ENCODE peak calls at places on chromosome 7, in five cellular contexts. V is heart right ventricle; S is cardiac fibroblast; Y is right atrium auricular region; A is naive thymus-derived CD8-positive, alpha-beta T cell. P is an unnamed sample.

GRCh38 chr7:30143748-30144251 is 9.0 kb downstream of the MTURN start:
- DNase-seq in S (peak; percentile 66), Y (no peak), V (no peak), A (no peak), P (no peak)

GRCh38 chr7:45130910-45131309 is 19.4 kb upstream of the TBRG4 start:
- DNase-seq in V (no peak), Y (no peak), A (no peak), S (no peak), P (no peak)

GRCh38 chr7:157947504-157947903 is 610.7 kb downstream of the DNAJB6 start:
- DNase-seq in A (no peak), Y (no peak), S (no peak), V (no peak), P (no peak)

GRCh38 chr7:116426428-116427156 is 72.9 kb upstream of the CAV2 start:
- DNase-seq in Y (no peak), V (peak; percentile 49), A (no peak), S (peak; percentile 95), P (no peak)

GRCh38 chr7:76267107-76267834 is 35.2 kb upstream of the HSPB1 start:
- DNase-seq in V (no peak), A (no peak), Y (no peak), S (no peak), P (no peak)

GRCh38 chr7:146175716-146176115 is 59.1 kb downstream of the CNTNAP2 start:
- DNase-seq in Y (no peak), S (peak; percentile 17), A (no peak), V (no peak), P (no peak)

GRCh38 chr7:45241339-45242109 is 83.9 kb downstream of the RAMP3 start:
- DNase-seq in A (no peak), V (no peak), Y (peak; percentile 50), S (no peak), P (no peak)

GRCh38 chr7:94236960-94237359 is 157.7 kb upstream of the COL1A2 start:
- DNase-seq in S (no peak), A (no peak), V (no peak), Y (no peak), P (no peak)

GRCh38 chr7:150990416-150991186 is at the start of gene NOS3:
- DNase-seq in S (no peak), Y (no peak), A (no peak), V (no peak), P (no peak)

GRCh38 chr7:73761854-73762658 is 8.0 kb downstream of the CLDN3 start:
- DNase-seq in V (no peak), S (no peak), A (no peak), Y (no peak), P (no peak)

GRCh38 chr7:5689118-5689517 is 92.3 kb downstream of the RNF216 start:
- DNase-seq in V (no peak), Y (no peak), S (peak; percentile 79), A (peak; percentile 26), P (no peak)

GRCh38 chr7:157477550-157478212 is 140.9 kb downstream of the DNAJB6 start:
- DNase-seq in A (no peak), V (no peak), Y (no peak), S (no peak), P (no peak)

GRCh38 chr7:44977304-44977858 is 1.4 kb downstream of the MYO1G start:
- DNase-seq in A (no peak), S (no peak), V (no peak), Y (no peak), P (no peak)

GRCh38 chr7:34385385-34385784 is 272.6 kb upstream of the NPSR1 start:
- DNase-seq in S (no peak), V (no peak), Y (no peak), A (no peak), P (no peak)

GRCh38 chr7:41097501-41097900 is 605.4 kb downstream of the INHBA start:
- DNase-seq in V (no peak), S (peak; percentile 84), Y (no peak), A (no peak), P (no peak)

GRCh38 chr7:235576-236395 is 43.4 kb downstream of the FAM20C start:
- DNase-seq in Y (no peak), S (no peak), A (no peak), V (peak; percentile 43), P (no peak)

GRCh38 chr7:141103847-141104429 is 30.1 kb downstream of the TMEM178B start:
- DNase-seq in Y (no peak), A (no peak), S (no peak), V (no peak), P (no peak)

GRCh38 chr7:27169658-27170493 is 4.2 kb downstream of the HOXA10 start:
- DNase-seq in A (no peak), Y (no peak), S (no peak), V (no peak), P (no peak)

GRCh38 chr7:73830872-73831655 is at the start of gene CLDN4:
- DNase-seq in A (no peak), Y (no peak), S (no peak), V (no peak), P (no peak)

GRCh38 chr7:149001427-149002068 is 26.8 kb downstream of the PDIA4 start:
- DNase-seq in Y (no peak), S (no peak), A (no peak), V (no peak), P (no peak)

GRCh38 chr7:155312653-155313052 is 15.0 kb downstream of the INSIG1 start:
- DNase-seq in S (no peak), Y (no peak), V (no peak), A (no peak), P (no peak)

GRCh38 chr7:36639826-36640225 is 84.5 kb downstream of the AOAH start:
- DNase-seq in S (no peak), Y (no peak), A (peak; percentile 23), V (no peak), P (no peak)

GRCh38 chr7:37062460-37062859 is 338.2 kb upstream of the AOAH start:
- DNase-seq in V (no peak), S (no peak), A (no peak), Y (no peak), P (no peak)

GRCh38 chr7:34928052-34928451 is 109.2 kb downstream of the DPY19L1 start:
- DNase-seq in S (peak; percentile 34), A (peak; percentile 36), Y (no peak), V (no peak), P (no peak)

GRCh38 chr7:27868117-27868516 is 128.2 kb downstream of the TAX1BP1 start:
- DNase-seq in A (no peak), V (no peak), Y (no peak), S (peak; percentile 51), P (no peak)

GRCh38 chr7:2567663-2568238 is 9.0 kb downstream of the IQCE start:
- DNase-seq in S (peak; percentile 48), V (peak; percentile 34), A (no peak), Y (no peak), P (no peak)

GRCh38 chr7:131328387-131329175 is 905 bp downstream of the MKLN1 start:
- DNase-seq in A (no peak), S (peak; percentile 36), Y (no peak), V (no peak), P (no peak)

GRCh38 chr7:99380823-99381663 is 6.5 kb downstream of the ARPC1B start:
- DNase-seq in A (peak; percentile 77), Y (no peak), S (peak; percentile 80), V (no peak), P (no peak)

GRCh38 chr7:50614721-50615518 is 49.7 kb upstream of the DDC start:
- DNase-seq in Y (no peak), V (no peak), S (peak; percentile 15), A (no peak), P (no peak)

GRCh38 chr7:883029-884021 is 7.0 kb downstream of the GET4 start:
- DNase-seq in S (no peak), V (no peak), A (no peak), Y (no peak), P (no peak)

GRCh38 chr7:70455925-70456324 is 676.0 kb upstream of the GALNT17 start:
- DNase-seq in A (no peak), Y (no peak), S (no peak), V (no peak), P (no peak)

GRCh38 chr7:127901895-127902703 is 129.1 kb downstream of the LRRC4 start:
- DNase-seq in S (no peak), Y (no peak), V (no peak), A (no peak), P (no peak)

GRCh38 chr7:33903770-33904679 is 1.3 kb upstream of the BMPER start:
- DNase-seq in S (peak; percentile 57), V (peak; percentile 35), A (no peak), Y (no peak), P (no peak)

GRCh38 chr7:130642383-130642782 is 26.2 kb downstream of the COPG2 start:
- DNase-seq in S (no peak), Y (no peak), A (no peak), V (no peak), P (no peak)

P was measured in D721Med.